ENCODE peak calls at places on chromosome 19, in seven cellular contexts. L, Z, R, W, V, T and A are unnamed samples.

GRCh38 chr19:38284422-38284821 is 19.6 kb upstream of the C19orf33 start:
- DNase-seq in L (no peak), T (no peak), R (no peak), W (no peak), V (no peak), Z (no peak), A (no peak)

GRCh38 chr19:55208880-55209429 is 346 bp downstream of the PTPRH start:
- DNase-seq in W (no peak), R (no peak), Z (no peak), V (no peak), L (no peak), T (no peak), A (no peak)

GRCh38 chr19:42693760-42694350 is 46.4 kb downstream of the PSG3 start:
- DNase-seq in L (peak; percentile 14), V (no peak), T (peak; percentile 68), W (no peak), R (no peak), Z (no peak), A (no peak)

GRCh38 chr19:3548594-3548993 is 8.8 kb downstream of the MFSD12 start:
- DNase-seq in V (peak; percentile 22), W (no peak), T (no peak), L (no peak), R (no peak), Z (no peak), A (no peak)

GRCh38 chr19:13102666-13103584 is at the start of gene LYL1:
- DNase-seq in W (peak; percentile 86), T (no peak), L (no peak), Z (no peak), V (no peak), R (peak; percentile 32), A (peak; percentile 93)

GRCh38 chr19:4343845-4344713 is 717 bp downstream of the MPND start:
- DNase-seq in L (no peak), W (no peak), Z (no peak), T (no peak), V (no peak), R (no peak), A (peak; percentile 46)

GRCh38 chr19:14114854-14115253 is 2.7 kb downstream of the PRKACA start:
- DNase-seq in R (no peak), L (no peak), T (no peak), W (peak; percentile 60), Z (no peak), V (no peak), A (peak; percentile 80)

GRCh38 chr19:3360494-3361383 is 5.6 kb upstream of the NFIC start:
- DNase-seq in V (peak; percentile 63), Z (peak; percentile 51), L (no peak), W (peak; percentile 66), T (no peak), R (peak; percentile 71), A (peak; percentile 91)

GRCh38 chr19:41872775-41873647 is 4.1 kb upstream of the CD79A start:
- DNase-seq in W (peak; percentile 88), Z (peak; percentile 51), R (no peak), V (peak; percentile 18), T (peak; percentile 74), L (no peak), A (peak; percentile 69)

GRCh38 chr19:47228937-47229673 is 1.9 kb downstream of the BBC3 start:
- DNase-seq in V (no peak), W (no peak), L (no peak), T (peak; percentile 47), R (no peak), Z (peak; percentile 16), A (no peak)

GRCh38 chr19:49677901-49678674 is 1.0 kb downstream of the PRMT1 start:
- DNase-seq in R (no peak), W (peak; percentile 68), V (peak; percentile 19), Z (peak; percentile 77), T (peak; percentile 60), L (no peak), A (peak; percentile 83)

GRCh38 chr19:10517760-10518443 is 655 bp upstream of the S1PR5 start:
- DNase-seq in L (no peak), R (no peak), T (peak; percentile 64), Z (no peak), V (peak; percentile 63), W (no peak), A (no peak)

GRCh38 chr19:3275068-3275582 is 50.7 kb downstream of the CELF5 start:
- DNase-seq in W (no peak), T (peak; percentile 44), V (no peak), R (no peak), L (no peak), Z (no peak), A (no peak)

GRCh38 chr19:34136127-34136526 is 36.2 kb upstream of the LSM14A start:
- DNase-seq in W (no peak), T (no peak), V (no peak), R (no peak), Z (no peak), L (no peak), A (no peak)

GRCh38 chr19:48480476-48481190 is 11.5 kb downstream of the CYTH2 start:
- DNase-seq in V (peak; percentile 43), R (peak; percentile 58), W (no peak), L (no peak), Z (peak; percentile 45), T (no peak), A (peak; percentile 76)

GRCh38 chr19:45349430-45349941 is 8.9 kb downstream of the KLC3 start:
- DNase-seq in T (no peak), R (no peak), L (no peak), V (no peak), W (no peak), Z (no peak), A (no peak)